ENCODE peak calls at places on chromosomes 2 and 18, in six cellular contexts. R is activated naive CD4-positive, alpha-beta T cell treated with anti-CD3 and anti-CD28 coated beads, Interleukin-2, amount 50 U/mL, for 72 hours; A is left ventricle myocardium superior; S is aorta; E is NCI-H1092; J is NCI-H69. O is an unnamed sample.
A peak's percentile ranks its signal among the peaks of the same experiment; 100 is the strongest.

GRCh38 chr2:219835493-219835892 is 208.1 kb downstream of the SLC4A3 start:
- DNase-seq in A (no peak), R (no peak), J (no peak), S (no peak), E (no peak), O (no peak)

GRCh38 chr2:233919938-233920337 is 2.8 kb downstream of the TRPM8 start:
- DNase-seq in R (no peak), E (no peak), J (no peak), A (no peak), S (no peak), O (no peak)

GRCh38 chr2:86442642-86443005 is 1.5 kb downstream of the KDM3A start:
- DNase-seq in S (peak; percentile 90), A (peak; percentile 70), J (peak; percentile 69), E (peak; percentile 2), R (peak; percentile 74), O (peak; percentile 63)

GRCh38 chr2:160632576-160632975 is 139.0 kb upstream of the RBMS1 start:
- DNase-seq in J (peak; percentile 8), R (no peak), A (no peak), S (no peak), E (no peak), O (no peak)

GRCh38 chr2:204022550-204022949 is 86.0 kb downstream of the ICOS start:
- DNase-seq in J (no peak), A (no peak), E (no peak), R (no peak), S (no peak), O (no peak)

GRCh38 chr2:226153553-226153952 is 646.1 kb downstream of the IRS1 start:
- DNase-seq in J (peak; percentile 65), A (no peak), R (no peak), E (no peak), S (no peak), O (no peak)

GRCh38 chr2:151655663-151656398 is 78.4 kb downstream of the NEB start:
- DNase-seq in S (no peak), E (no peak), A (no peak), J (no peak), R (no peak), O (no peak)

GRCh38 chr18:58416704-58417683 is 211.9 kb downstream of the ALPK2 start:
- DNase-seq in E (no peak), J (no peak), A (no peak), S (no peak), R (no peak), O (peak; percentile 74)

GRCh38 chr2:91839904-91840868 is 3031.0 kb upstream of the TEKT4 start:
- DNase-seq in A (no peak), J (no peak), S (no peak), E (no peak), R (no peak), O (no peak)

GRCh38 chr2:218807626-218808025 is 24.0 kb downstream of the PRKAG3 start:
- DNase-seq in S (no peak), A (no peak), R (no peak), E (no peak), J (no peak), O (no peak)

GRCh38 chr2:54520687-54521086 is 64.6 kb downstream of the SPTBN1 start:
- DNase-seq in S (no peak), R (no peak), J (no peak), A (no peak), E (no peak), O (no peak)

GRCh38 chr18:61333271-61333745 is at the start of gene CDH20:
- DNase-seq in E (no peak), S (no peak), R (no peak), A (no peak), J (peak; percentile 86), O (no peak)

GRCh38 chr2:67304300-67304890 is 92.7 kb upstream of the ETAA1 start:
- DNase-seq in J (no peak), R (no peak), S (no peak), A (no peak), E (no peak), O (no peak)

GRCh38 chr2:159608108-159608507 is 8.2 kb downstream of the BAZ2B start:
- DNase-seq in A (no peak), S (no peak), R (no peak), E (no peak), J (no peak), O (no peak)

GRCh38 chr2:240348522-240348921 is 86.9 kb upstream of the GPC1 start:
- DNase-seq in J (no peak), R (no peak), S (peak; percentile 62), E (no peak), A (peak; percentile 23), O (no peak)

GRCh38 chr2:26913599-26914285 is 56.7 kb upstream of the MAPRE3 start:
- DNase-seq in R (no peak), E (no peak), A (no peak), S (no peak), J (no peak), O (no peak)

GRCh38 chr2:191488135-191488534 is 189.8 kb upstream of the NABP1 start:
- DNase-seq in E (no peak), S (no peak), A (no peak), R (no peak), J (no peak), O (no peak)

GRCh38 chr2:25311866-25312575 is 29.7 kb downstream of the DNMT3A start:
- DNase-seq in E (no peak), A (peak; percentile 79), J (peak; percentile 35), S (no peak), R (no peak), O (peak; percentile 83)

GRCh38 chr2:3059111-3059990 is 318.3 kb downstream of the EIPR1 start:
- DNase-seq in E (no peak), J (no peak), A (no peak), S (no peak), R (no peak), O (no peak)

GRCh38 chr2:187993516-187993915 is 298.2 kb upstream of the GULP1 start:
- DNase-seq in R (no peak), A (no peak), E (no peak), S (no peak), J (no peak), O (no peak)

GRCh38 chr18:52339891-52340371 is at the start of gene DCC:
- DNase-seq in J (peak; percentile 99), A (no peak), S (no peak), R (no peak), E (peak; percentile 57), O (no peak)

GRCh38 chr18:9741821-9742541 is 33.9 kb downstream of the RAB31 start:
- DNase-seq in J (peak; percentile 65), E (no peak), A (peak; percentile 41), S (peak; percentile 87), R (no peak), O (no peak)

GRCh38 chr2:45909677-45910191 is 258.3 kb downstream of the PRKCE start:
- DNase-seq in R (no peak), E (no peak), A (no peak), S (no peak), J (peak; percentile 21), O (no peak)

GRCh38 chr2:99811544-99811943 is 321.7 kb upstream of the REV1 start:
- DNase-seq in E (no peak), J (peak; percentile 8), A (no peak), R (no peak), S (no peak), O (no peak)

GRCh38 chr18:68909579-68909978 is 111.7 kb downstream of the CCDC102B start:
- DNase-seq in E (no peak), J (no peak), R (no peak), S (no peak), A (no peak), O (no peak)

GRCh38 chr2:27085062-27085669 is 1.4 kb upstream of the KHK start:
- DNase-seq in E (no peak), R (no peak), J (no peak), A (no peak), S (no peak), O (no peak)

GRCh38 chr18:70931942-70932814 is 643.3 kb downstream of the SOCS6 start:
- DNase-seq in R (no peak), J (peak; percentile 70), A (no peak), E (peak; percentile 19), S (no peak), O (no peak)

GRCh38 chr2:13919981-13920382 is 712.5 kb upstream of the LRATD1 start:
- DNase-seq in E (no peak), A (no peak), S (no peak), J (no peak), R (no peak), O (no peak)

GRCh38 chr2:98086491-98087446 is at the start of gene VWA3B:
- DNase-seq in A (peak; percentile 84), J (peak; percentile 84), E (peak; percentile 22), S (peak; percentile 91), R (peak; percentile 72), O (peak; percentile 77)

GRCh38 chr2:118246726-118247125 is 158.5 kb downstream of the INSIG2 start:
- DNase-seq in R (no peak), A (peak; percentile 30), E (no peak), S (no peak), J (no peak), O (peak; percentile 71)

GRCh38 chr2:192499476-192499875 is 304.7 kb upstream of the TMEFF2 start:
- DNase-seq in J (no peak), S (no peak), E (no peak), A (no peak), R (no peak), O (no peak)

GRCh38 chr2:232480201-232481190 is 7.1 kb downstream of the ECEL1 start:
- DNase-seq in J (no peak), R (no peak), E (no peak), A (no peak), S (peak; percentile 70), O (peak; percentile 44)

GRCh38 chr2:140457483-140457882 is 1673.3 kb downstream of the LRP1B start:
- DNase-seq in A (no peak), R (no peak), S (no peak), J (peak; percentile 59), E (no peak), O (no peak)

GRCh38 chr2:188515918-188516317 is 224.2 kb downstream of the GULP1 start:
- DNase-seq in J (no peak), R (no peak), E (no peak), S (no peak), A (no peak), O (no peak)